ENCODE peak calls at places on chromosome 12, in eight cellular contexts. W, A, O, G, S, V, X and F are unnamed samples.

GRCh38 chr12:81212996-81213696 is 135.3 kb downstream of the ACSS3 start:
- DNase-seq in W (no peak), A (no peak), O (no peak), G (no peak), S (no peak), V (no peak), X (no peak), F (no peak)

GRCh38 chr12:3491938-3492867 is 1.2 kb downstream of the PRMT8 start:
- DNase-seq in W (peak; percentile 73), A (no peak), O (peak; percentile 19), G (peak; percentile 46), S (peak; percentile 51), V (no peak), X (peak; percentile 66), F (peak; percentile 40)

GRCh38 chr12:62659457-62660295 is 193.1 kb downstream of the MON2 start:
- DNase-seq in W (no peak), A (no peak), O (no peak), G (no peak), S (no peak), V (no peak), X (no peak), F (peak; percentile 17)

GRCh38 chr12:23585782-23586163 is 363.7 kb downstream of the SOX5 start:
- DNase-seq in W (no peak), A (no peak), O (no peak), G (no peak), S (no peak), V (no peak), X (no peak), F (no peak)

GRCh38 chr12:57229041-57229633 is 374 bp upstream of the SHMT2 start:
- DNase-seq in W (no peak), A (no peak), O (no peak), G (no peak), S (no peak), V (no peak), X (no peak), F (no peak)

GRCh38 chr12:106269150-106269771 is 21.4 kb upstream of the CKAP4 start:
- DNase-seq in W (no peak), A (no peak), O (no peak), G (no peak), S (no peak), V (no peak), X (no peak), F (no peak)

GRCh38 chr12:34402899-34403705 is 380.8 kb downstream of the ALG10 start:
- DNase-seq in W (no peak), A (peak; percentile 33), O (peak; percentile 3), G (peak; percentile 5), S (peak; percentile 1), V (peak; percentile 37), X (no peak), F (peak; percentile 0)

GRCh38 chr12:6691473-6691872 is 2.3 kb upstream of the ZNF384 start:
- DNase-seq in W (peak; percentile 44), A (no peak), O (no peak), G (no peak), S (no peak), V (no peak), X (no peak), F (no peak)

GRCh38 chr12:87274594-87275245 is 754.5 kb downstream of the C12orf50 start:
- DNase-seq in W (peak; percentile 60), A (no peak), O (no peak), G (no peak), S (no peak), V (no peak), X (peak; percentile 7), F (peak; percentile 47)

GRCh38 chr12:26402648-26403047 is 207.3 kb downstream of the SSPN start:
- DNase-seq in W (no peak), A (no peak), O (peak; percentile 46), G (no peak), S (no peak), V (no peak), X (peak; percentile 94), F (no peak)

GRCh38 chr12:4449862-4450222 is 4.2 kb upstream of the FGF6 start:
- DNase-seq in W (no peak), A (no peak), O (peak; percentile 23), G (no peak), S (no peak), V (no peak), X (peak; percentile 25), F (no peak)

GRCh38 chr12:78210894-78211302 is 380.2 kb downstream of the NAV3 start:
- DNase-seq in W (peak; percentile 84), A (no peak), O (no peak), G (no peak), S (no peak), V (no peak), X (peak; percentile 77), F (no peak)

GRCh38 chr12:96237465-96238077 is 43.4 kb downstream of the ELK3 start:
- DNase-seq in W (peak; percentile 98), A (peak; percentile 83), O (peak; percentile 59), G (peak; percentile 82), S (peak; percentile 75), V (no peak), X (peak; percentile 94), F (no peak)

GRCh38 chr12:87054225-87054624 is 798.0 kb upstream of the MGAT4C start:
- DNase-seq in W (peak; percentile 86), A (no peak), O (no peak), G (no peak), S (no peak), V (no peak), X (no peak), F (no peak)

GRCh38 chr12:42759622-42760273 is 170.2 kb upstream of the PRICKLE1 start:
- DNase-seq in W (peak; percentile 93), A (peak; percentile 64), O (peak; percentile 35), G (peak; percentile 73), S (peak; percentile 67), V (no peak), X (no peak), F (no peak)

GRCh38 chr12:25872137-25872536 is 86.3 kb upstream of the RASSF8 start:
- DNase-seq in W (no peak), A (no peak), O (no peak), G (no peak), S (no peak), V (no peak), X (no peak), F (no peak)

GRCh38 chr12:121738340-121738858 is 25.8 kb downstream of the TMEM120B start:
- DNase-seq in W (no peak), A (no peak), O (no peak), G (no peak), S (no peak), V (no peak), X (no peak), F (no peak)

GRCh38 chr12:132492522-132492921 is 2.6 kb downstream of the FBRSL1 start:
- DNase-seq in W (no peak), A (no peak), O (peak; percentile 35), G (peak; percentile 28), S (no peak), V (no peak), X (no peak), F (no peak)
- H3K4me3 ChIP-seq in W (no peak overlapping the region), A (no peak overlapping the region), O (no peak overlapping the region), G (peak overlapping the region; percentile 66), S (peak overlapping the region; percentile 82), V (peak overlapping the region; percentile 63), X (no peak overlapping the region), F (peak overlapping the region; percentile 55)

DNA sequence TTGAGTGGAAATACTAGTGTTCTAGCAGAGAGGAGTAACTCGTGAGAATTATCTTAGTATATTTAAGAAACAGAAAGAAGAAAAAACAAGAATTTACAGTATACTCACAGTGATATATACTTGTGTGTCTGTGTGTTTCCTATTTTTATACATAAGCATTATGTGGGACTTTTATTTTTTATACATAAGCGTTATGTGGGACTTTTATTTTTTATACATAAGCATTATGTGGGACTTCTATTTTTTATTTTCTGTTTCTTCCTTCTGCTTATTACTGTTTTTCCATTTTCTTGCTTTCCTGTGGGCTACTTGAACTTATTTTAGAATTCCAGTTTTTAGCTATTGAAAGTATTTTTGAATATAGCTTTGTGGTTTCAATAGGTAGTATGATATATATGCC is 6.9 kb upstream of the ZNF140 start:
- DNase-seq in W (no peak), A (no peak), O (no peak), G (no peak), S (no peak), V (no peak), X (no peak), F (no peak)
- H3K9me3 ChIP-seq in W (peaks cover 3% of the 10 kb centered on the region), A (peaks cover 14% of the 10 kb centered on the region), O (peaks cover 95% of the 10 kb centered on the region), G (peaks cover 100% of the 10 kb centered on the region), S (peaks cover 100% of the 10 kb centered on the region), V (no peaks in the 10 kb centered on the region), X (peaks cover 30% of the 10 kb centered on the region), F (peaks cover 11% of the 10 kb centered on the region)

GRCh38 chr12:49951411-49952105 is 1.0 kb downstream of the AQP2 start:
- DNase-seq in W (no peak), A (peak; percentile 37), O (no peak), G (no peak), S (no peak), V (peak; percentile 21), X (no peak), F (no peak)

GRCh38 chr12:49950310-49951251 is at the start of gene AQP2:
- DNase-seq in W (peak; percentile 64), A (no peak), O (no peak), G (no peak), S (no peak), V (no peak), X (no peak), F (no peak)

GRCh38 chr12:49949866-49950265 is 671 bp upstream of the AQP2 start:
- DNase-seq in W (no peak), A (no peak), O (no peak), G (no peak), S (no peak), V (no peak), X (no peak), F (no peak)

GRCh38 chr12:49947593-49948226 is 2.8 kb upstream of the AQP2 start:
- DNase-seq in W (no peak), A (no peak), O (no peak), G (no peak), S (no peak), V (no peak), X (no peak), F (no peak)

GRCh38 chr12:49949124-49949845 is 1.3 kb upstream of the AQP2 start:
- DNase-seq in W (no peak), A (no peak), O (no peak), G (no peak), S (no peak), V (no peak), X (no peak), F (no peak)
- H3K4me1 ChIP-seq in W (no peaks in the 10 kb centered on the region), A (no peaks in the 10 kb centered on the region), O (no peaks in the 10 kb centered on the region), G (peaks cover 10% of the 10 kb centered on the region), S (no peaks in the 10 kb centered on the region), V (no peaks in the 10 kb centered on the region), X (peaks cover 2% of the 10 kb centered on the region), F (peaks cover 8% of the 10 kb centered on the region)

GRCh38 chr12:92702754-92703679 is at the start of gene PLEKHG7:
- DNase-seq in W (no peak), A (no peak), O (peak; percentile 37), G (no peak), S (no peak), V (peak; percentile 71), X (no peak), F (no peak)
- H3K4me3 ChIP-seq in W (no peak within 1 kb of the TSS), A (no peak within 1 kb of the TSS), O (peak within 1 kb of the TSS; percentile 35), G (no peak within 1 kb of the TSS), S (no peak within 1 kb of the TSS), V (peak within 1 kb of the TSS; percentile 62), X (no peak within 1 kb of the TSS), F (no peak within 1 kb of the TSS)

GRCh38 chr12:27427824-27428223 is 18.7 kb upstream of the SMCO2 start:
- DNase-seq in W (no peak), A (no peak), O (no peak), G (no peak), S (no peak), V (no peak), X (no peak), F (no peak)
- H3K9me3 ChIP-seq in W (no peaks in the 10 kb centered on the region), A (no peaks in the 10 kb centered on the region), O (no peaks in the 10 kb centered on the region), G (no peaks in the 10 kb centered on the region), S (no peaks in the 10 kb centered on the region), V (no peaks in the 10 kb centered on the region), X (no peaks in the 10 kb centered on the region), F (no peaks in the 10 kb centered on the region)